ENCODE peak calls at places on chromosome 9, in ten cellular contexts. U, D, K, F, Y, P, E, N, M and L are unnamed samples.

GRCh38 chr9:128323192-128323730 is 622 bp downstream of the COQ4 start:
- DNase-seq in F (no peak), P (no peak), K (no peak), U (peak; percentile 63), D (no peak), M (no peak), E (no peak), Y (peak; percentile 26), N (no peak), L (no peak)

GRCh38 chr9:116493183-116493582 is 193.9 kb upstream of the TRIM32 start:
- DNase-seq in K (no peak), P (no peak), F (no peak), E (no peak), Y (no peak), U (no peak), N (no peak), D (no peak), M (no peak), L (no peak)

GRCh38 chr9:130852801-130853200 is 17.7 kb downstream of the ABL1 start:
- DNase-seq in U (no peak), N (peak; percentile 19), F (no peak), D (no peak), M (no peak), Y (no peak), K (no peak), P (no peak), E (no peak), L (no peak)

GRCh38 chr9:97543568-97543967 is 42.1 kb downstream of the TMOD1 start:
- DNase-seq in Y (peak; percentile 65), F (peak; percentile 83), N (no peak), P (no peak), M (no peak), E (no peak), K (no peak), D (no peak), U (no peak), L (no peak)

GRCh38 chr9:134178394-134178780 is 14.0 kb upstream of the RNU6ATAC start:
- DNase-seq in N (no peak), F (no peak), K (no peak), M (peak; percentile 18), U (no peak), D (no peak), E (no peak), Y (no peak), P (peak; percentile 54), L (no peak)

GRCh38 chr9:18668944-18669343 is 195.0 kb downstream of the ADAMTSL1 start:
- DNase-seq in F (peak; percentile 65), E (no peak), Y (peak; percentile 58), M (no peak), N (no peak), U (no peak), K (no peak), P (no peak), D (no peak), L (no peak)

GRCh38 chr9:97425992-97426336 is 14.1 kb downstream of the TDRD7 start:
- DNase-seq in K (no peak), M (no peak), D (no peak), U (no peak), Y (no peak), P (no peak), F (no peak), E (no peak), N (no peak), L (peak; percentile 4)

GRCh38 chr9:1053848-1054365 is 3.8 kb downstream of the DMRT2 start:
- DNase-seq in F (no peak), M (no peak), P (no peak), D (no peak), K (no peak), N (no peak), E (no peak), U (no peak), Y (no peak), L (no peak)

GRCh38 chr9:5509573-5509972 is 758 bp upstream of the PDCD1LG2 start:
- DNase-seq in Y (peak; percentile 85), F (no peak), K (peak; percentile 98), E (no peak), U (peak; percentile 91), M (no peak), P (no peak), D (no peak), N (no peak), L (no peak)

GRCh38 chr9:135135171-135135926 is 47.9 kb downstream of the OLFM1 start:
- DNase-seq in D (no peak), M (no peak), E (no peak), U (no peak), P (no peak), N (no peak), Y (no peak), K (no peak), F (no peak), L (no peak)

GRCh38 chr9:31700252-31701045 is 684.0 kb upstream of the ACO1 start:
- DNase-seq in U (no peak), Y (peak; percentile 40), D (no peak), K (no peak), P (no peak), F (peak; percentile 30), N (no peak), M (no peak), E (no peak), L (no peak)

GRCh38 chr9:132896906-132897305 is 18.2 kb downstream of the SPACA9 start:
- DNase-seq in E (no peak), M (no peak), Y (no peak), N (no peak), F (no peak), K (no peak), P (no peak), D (no peak), U (peak; percentile 47), L (no peak)

GRCh38 chr9:22079873-22080341 is 70.8 kb upstream of the CDKN2B start:
- DNase-seq in Y (peak; percentile 94), U (peak; percentile 73), E (peak; percentile 30), F (no peak), P (no peak), M (no peak), D (no peak), K (peak; percentile 56), N (no peak), L (no peak)

GRCh38 chr9:28832168-28832567 is 1258.9 kb upstream of the C9orf72 start:
- DNase-seq in M (no peak), P (no peak), N (no peak), D (no peak), K (no peak), Y (no peak), F (no peak), U (no peak), E (no peak), L (no peak)

GRCh38 chr9:127904518-127904887 is 5.1 kb upstream of the ST6GALNAC6 start:
- DNase-seq in Y (no peak), U (no peak), P (no peak), E (no peak), D (no peak), N (peak; percentile 88), F (no peak), M (peak; percentile 66), K (no peak), L (no peak)

GRCh38 chr9:27054841-27055240 is 49.4 kb upstream of the LRRC19 start:
- DNase-seq in U (no peak), M (no peak), K (no peak), E (no peak), D (no peak), P (no peak), Y (no peak), N (no peak), F (no peak), L (no peak)

GRCh38 chr9:35353731-35354365 is 136.1 kb upstream of the RUSC2 start:
- DNase-seq in E (no peak), M (no peak), K (no peak), Y (no peak), D (no peak), U (peak; percentile 42), P (no peak), F (no peak), N (no peak), L (no peak)

GRCh38 chr9:22808876-22809275 is 362.3 kb downstream of the DMRTA1 start:
- DNase-seq in F (no peak), U (no peak), Y (no peak), P (no peak), N (no peak), M (no peak), D (no peak), E (no peak), K (no peak), L (no peak)

GRCh38 chr9:122904466-122904822 is 715 bp downstream of the RC3H2 start:
- DNase-seq in E (no peak), K (no peak), M (peak; percentile 55), U (peak; percentile 40), P (no peak), F (peak; percentile 54), D (no peak), Y (peak; percentile 36), N (no peak), L (no peak)

GRCh38 chr9:100575765-100576368 is 2.0 kb upstream of the CAVIN4 start:
- DNase-seq in E (no peak), P (no peak), D (no peak), U (peak; percentile 52), N (no peak), M (no peak), K (no peak), F (no peak), Y (peak; percentile 71), L (no peak)

GRCh38 chr9:83204047-83204446 is 141.1 kb upstream of the RASEF start:
- DNase-seq in P (no peak), E (no peak), U (no peak), M (no peak), F (no peak), Y (no peak), N (no peak), D (no peak), K (no peak), L (no peak)

GRCh38 chr9:130933114-130934046 is 5.7 kb downstream of the FIBCD1 start:
- DNase-seq in D (no peak), P (peak; percentile 32), E (no peak), F (no peak), U (peak; percentile 81), M (no peak), K (no peak), Y (peak; percentile 58), N (no peak), L (no peak)